ENCODE peak calls at places on chromosomes 1 and 21, in seven cellular contexts. A is colonic mucosa, U is MM.1S, H is pancreas, B is lung, D is GM23248, C is cardiac muscle cell. J is an unnamed sample. For H3K4me1, the result is how much of the 10 kb centered on the place peaks cover.

GRCh38 chr1:182340233-182341058 is 51.1 kb downstream of the GLUL start:
- DNase-seq in A (no peak), U (no peak), H (no peak), B (no peak), D (peak), C (no peak), J (no peak)

GRCh38 chr21:44304041-44304738 is 4.3 kb downstream of the PFKL start:
- DNase-seq in A (no peak), U (no peak), H (no peak), B (no peak), D (no peak), C (no peak), J (no peak)

GRCh38 chr1:167099851-167100250 is 6.0 kb downstream of the STYXL2 start:
- DNase-seq in A (no peak), U (no peak), H (no peak), B (no peak), D (no peak), C (no peak), J (no peak)

GRCh38 chr1:10852486-10852885 is 56.0 kb upstream of the CASZ1 start:
- DNase-seq in A (no peak), U (no peak), H (no peak), B (no peak), D (peak), C (no peak), J (no peak)

GRCh38 chr1:81756872-81757271 is 43.9 kb upstream of the ADGRL2 start:
- DNase-seq in A (no peak), U (no peak), H (no peak), B (no peak), D (no peak), C (no peak), J (no peak)

GRCh38 chr1:154751690-154752089 is 118.4 kb downstream of the KCNN3 start:
- DNase-seq in A (no peak), U (no peak), H (no peak), B (no peak), D (peak), C (no peak), J (no peak)

GRCh38 chr1:76068542-76068941 is 6.0 kb upstream of the ST6GALNAC3 start:
- DNase-seq in A (no peak), U (no peak), H (no peak), B (no peak), D (peak), C (no peak), J (no peak)

GRCh38 chr1:229254910-229255541 is 15.9 kb upstream of the RAB4A start:
- DNase-seq in A (no peak), U (peak), H (no peak), B (no peak), D (peak), C (no peak), J (peak)

GRCh38 chr21:29304577-29304976 is 5.9 kb downstream of the BACH1 start:
- DNase-seq in A (no peak), U (no peak), H (no peak), B (no peak), D (no peak), C (no peak), J (no peak)

GRCh38 chr1:103517380-103518047 is 8.0 kb upstream of the RNPC3 start:
- DNase-seq in A (no peak), U (no peak), H (no peak), B (no peak), D (peak), C (no peak), J (no peak)

GRCh38 chr1:205453466-205453865 is 2.4 kb downstream of the BLACAT1 start:
- DNase-seq in A (no peak), U (no peak), H (no peak), B (no peak), D (no peak), C (no peak), J (no peak)

GRCh38 chr1:20078166-20078565 is 8.2 kb downstream of the PLA2G5 start:
- DNase-seq in A (no peak), U (no peak), H (no peak), B (no peak), D (no peak), C (no peak), J (no peak)

GRCh38 chr1:92803140-92803887 is 18.4 kb upstream of the EVI5 start:
- DNase-seq in A (no peak), U (no peak), H (no peak), B (no peak), D (no peak), C (no peak), J (no peak)

GRCh38 chr21:14260459-14260764 is 44.5 kb downstream of the RBM11 start:
- DNase-seq in A (no peak), U (no peak), H (no peak), B (no peak), D (no peak), C (no peak), J (no peak)

GRCh38 chr1:3671371-3672180 is 19.3 kb downstream of the TP73 start:
- DNase-seq in A (no peak), U (no peak), H (peak), B (no peak), D (no peak), C (no peak), J (no peak)

GRCh38 chr1:37721565-37721964 is 29.2 kb downstream of the CDCA8 start:
- DNase-seq in A (no peak), U (no peak), H (no peak), B (no peak), D (peak), C (no peak), J (no peak)

GRCh38 chr21:27462786-27463185 is 495.9 kb upstream of the ADAMTS5 start:
- DNase-seq in A (no peak), U (no peak), H (no peak), B (no peak), D (no peak), C (no peak), J (no peak)

GRCh38 chr21:33791058-33791457 is 124.5 kb downstream of the ATP5PO start:
- DNase-seq in A (no peak), U (no peak), H (no peak), B (no peak), D (no peak), C (no peak), J (no peak)

GRCh38 chr1:12174789-12175455 is 8.1 kb downstream of the TNFRSF1B start:
- DNase-seq in A (no peak), U (no peak), H (no peak), B (no peak), D (no peak), C (peak), J (no peak)

GRCh38 chr1:150429805-150430204 is 57.4 kb upstream of the TARS2 start:
- DNase-seq in A (no peak), U (peak), H (no peak), B (no peak), D (peak), C (peak), J (no peak)

GRCh38 chr1:93056214-93056613 is 22.9 kb upstream of the MTF2 start:
- DNase-seq in A (no peak), U (peak), H (no peak), B (no peak), D (peak), C (peak), J (no peak)

GRCh38 chr1:234963180-234963903 is 165.3 kb downstream of the TOMM20 start:
- DNase-seq in A (peak), U (peak), H (peak), B (peak), D (peak), C (no peak), J (peak)

GRCh38 chr1:1510912-1511532 is 940 bp upstream of the ATAD3A start:
- DNase-seq in A (peak), U (peak), H (no peak), B (peak), D (peak), C (no peak), J (no peak)

GRCh38 chr1:183870351-183871077 is 65.6 kb downstream of the RGL1 start:
- DNase-seq in A (peak), U (no peak), H (peak), B (no peak), D (peak), C (no peak), J (no peak)

GRCh38 chr21:44304846-44305245 is 5.0 kb downstream of the PFKL start:
- DNase-seq in A (peak), U (peak), H (no peak), B (no peak), D (peak), C (peak), J (no peak)

GRCh38 chr1:55005351-55006140 is 6.8 kb downstream of the BSND start:
- DNase-seq in A (no peak), U (no peak), H (no peak), B (no peak), D (peak), C (no peak), J (no peak)

GRCh38 chr1:211581521-211581920 is 2.6 kb upstream of the SLC30A1 start:
- DNase-seq in A (no peak), U (no peak), H (no peak), B (no peak), D (peak), C (no peak), J (no peak)

GRCh38 chr21:44571844-44572782 is 1.4 kb upstream of the KRTAP10-4 start:
- DNase-seq in A (no peak), U (no peak), H (no peak), B (peak), D (no peak), C (no peak), J (no peak)

GRCh38 chr1:230112131-230112701 is 45.2 kb downstream of the GALNT2 start:
- DNase-seq in A (no peak), U (no peak), H (no peak), B (peak), D (no peak), C (peak), J (no peak)

GRCh38 chr21:17829472-17829871 is 10.3 kb upstream of the C21orf91 start:
- DNase-seq in A (no peak), U (no peak), H (no peak), B (no peak), D (peak), C (no peak), J (no peak)

GRCh38 chr21:25709684-25710265 is 24.9 kb downstream of the ATP5PF start:
- DNase-seq in A (no peak), U (no peak), H (no peak), B (no peak), D (peak), C (no peak), J (no peak)

GRCh38 chr1:85652327-85652726 is 55.9 kb downstream of the ZNHIT6 start:
- DNase-seq in A (no peak), U (no peak), H (no peak), B (no peak), D (no peak), C (no peak), J (no peak)

GRCh38 chr1:85656256-85656655 is 52.0 kb downstream of the ZNHIT6 start:
- DNase-seq in A (no peak), U (no peak), H (no peak), B (no peak), D (no peak), C (no peak), J (no peak)

GRCh38 chr1:85656948-85657347 is 51.3 kb downstream of the ZNHIT6 start:
- DNase-seq in A (no peak), U (no peak), H (no peak), B (no peak), D (no peak), C (no peak), J (no peak)

GRCh38 chr1:85654066-85654782 is 54.0 kb downstream of the ZNHIT6 start:
- DNase-seq in A (no peak), U (no peak), H (no peak), B (no peak), D (peak), C (no peak), J (no peak)

GRCh38 chr1:85655315-85655714 is 52.9 kb downstream of the ZNHIT6 start:
- DNase-seq in A (no peak), U (no peak), H (no peak), B (no peak), D (no peak), C (no peak), J (no peak)
- H3K4me1 ChIP-seq in A (under half), U (under half), H (under half), B (under half), D (under half), C (under half), J (under half)

DNA sequence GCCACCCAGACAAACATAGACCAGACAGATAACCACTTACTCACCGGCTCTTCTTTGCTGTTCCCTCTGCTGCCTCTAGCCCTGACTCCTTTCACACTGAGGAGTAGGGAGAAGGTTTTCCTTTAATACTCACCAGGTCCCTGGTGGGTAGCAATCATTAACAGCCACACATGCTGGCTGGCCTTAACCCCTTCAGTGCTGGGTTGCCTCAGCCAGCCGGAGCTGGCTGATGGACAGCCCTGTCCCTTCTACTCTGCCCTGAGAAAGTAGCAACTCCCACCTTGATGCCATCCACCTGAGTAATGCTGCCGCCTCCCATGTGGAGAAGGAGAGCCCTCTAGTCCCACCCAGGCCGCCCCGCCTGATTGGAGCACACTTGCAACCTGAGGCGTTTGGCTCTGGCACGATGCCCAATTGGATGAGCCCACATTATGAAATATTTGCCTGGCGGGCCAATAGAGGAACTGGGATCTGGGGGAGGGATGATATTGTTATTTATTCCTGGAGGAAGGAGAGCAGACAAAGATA is 71.6 kb downstream of the PLEKHA6 start:
- DNase-seq in A (peak), U (no peak), H (peak), B (peak), D (peak), C (peak), J (no peak)
- H3K4me3 ChIP-seq in A (no peak), U (no peak), H (peak), B (no peak), D (no peak), C (peak), J (no peak)

GRCh38 chr1:202578565-202578964 is 131.7 kb downstream of the SYT2 start:
- DNase-seq in A (no peak), U (no peak), H (no peak), B (no peak), D (peak), C (no peak), J (no peak)
- H3K4me1 ChIP-seq in A (under half), U (under half), H (under half), B (under half), D (half or more), C (under half), J (under half)

DNA sequence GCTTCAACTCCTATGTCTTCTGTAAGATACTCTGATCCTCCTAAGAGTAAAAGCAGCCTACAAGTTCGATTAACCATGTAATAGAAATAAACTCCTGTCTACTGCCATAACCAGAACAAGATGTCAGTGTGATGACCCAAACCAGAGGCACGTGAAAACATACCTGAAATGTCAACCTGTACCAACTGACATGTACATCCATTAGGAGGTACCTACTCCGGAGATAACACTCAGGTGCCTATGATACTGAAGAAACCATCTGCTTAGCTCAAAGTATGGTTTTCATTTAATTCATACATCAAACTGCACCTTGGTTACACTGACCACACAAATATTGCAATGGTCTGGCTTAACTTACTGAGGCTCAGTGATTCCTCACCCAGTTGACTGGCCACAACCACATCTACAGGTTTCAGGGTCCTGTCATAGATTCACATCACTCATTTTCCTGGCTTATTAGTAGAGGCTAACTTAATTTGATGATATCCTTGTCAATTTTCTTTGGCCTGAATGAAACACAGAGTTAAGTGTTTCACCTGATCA is 4.4 kb downstream of the ITPKB start:
- DNase-seq in A (no peak), U (no peak), H (no peak), B (no peak), D (no peak), C (no peak), J (no peak)
- H3K4me3 ChIP-seq in A (peak), U (no peak), H (no peak), B (peak), D (no peak), C (no peak), J (peak)

DNA sequence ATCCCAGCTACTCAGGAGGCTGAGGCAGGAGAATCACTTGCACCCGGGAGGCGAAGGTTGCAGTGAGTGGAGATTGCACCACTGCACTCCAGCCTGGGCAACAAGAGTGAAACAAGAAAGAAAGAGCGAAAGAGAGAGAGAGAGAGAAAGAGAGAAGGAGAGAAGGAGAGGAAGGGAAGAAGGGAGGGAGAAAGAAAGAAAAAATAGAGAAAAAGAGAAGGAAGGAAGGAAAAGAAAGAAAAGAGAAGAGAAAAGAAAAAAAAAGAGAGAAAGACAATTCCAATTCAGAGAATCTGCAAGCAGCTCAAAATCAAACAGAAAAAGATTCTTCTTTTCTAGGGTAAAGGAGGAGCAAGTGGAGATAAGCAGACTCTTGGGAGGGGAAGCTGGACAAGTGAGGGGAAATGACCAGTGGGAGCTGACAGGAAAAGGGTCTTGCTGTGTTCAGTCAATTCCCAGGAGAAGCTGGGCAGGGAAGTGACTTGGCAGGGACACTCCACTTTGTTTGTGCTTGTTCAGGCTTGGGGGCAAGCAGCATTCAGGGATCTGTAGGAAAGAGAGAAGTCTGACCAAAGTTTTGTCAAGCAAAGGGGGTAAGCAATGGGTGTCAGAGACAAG is 3.6 kb upstream of the CAPN2 start:
- DNase-seq in A (no peak), U (no peak), H (no peak), B (no peak), D (no peak), C (no peak), J (no peak)
- H3K4me1 ChIP-seq in A (under half), U (under half), H (under half), B (under half), D (under half), C (under half), J (under half)

J was measured in CD4-positive, alpha-beta memory T cell.